ENCODE peak calls at places on chromosomes 11 and 22, in four cellular contexts. J, I, R and L are unnamed samples.

GRCh38 chr22:37018815-37019308 is 385 bp downstream of the TST start:
- DNase-seq in I (no peak), J (peak; percentile 41), R (no peak), L (peak; percentile 80)

GRCh38 chr11:125570952-125571351 is 1.7 kb downstream of the EI24 start:
- DNase-seq in I (no peak), R (no peak), J (no peak), L (no peak)

GRCh38 chr22:47050601-47051051 is 288.2 kb downstream of the TBC1D22A start:
- DNase-seq in J (no peak), R (no peak), I (no peak), L (no peak)

GRCh38 chr11:108891143-108891542 is 226.3 kb downstream of the DDX10 start:
- DNase-seq in R (no peak), J (no peak), I (no peak), L (no peak)

GRCh38 chr11:101466352-101466751 is 117.5 kb downstream of the TRPC6 start:
- DNase-seq in I (no peak), R (no peak), J (no peak), L (no peak)

GRCh38 chr11:134559617-134559992 is 147.6 kb upstream of the B3GAT1 start:
- DNase-seq in I (no peak), J (no peak), R (no peak), L (no peak)

GRCh38 chr11:76599041-76600013 is 71.2 kb downstream of the LRRC32 start:
- DNase-seq in I (no peak), J (no peak), R (no peak), L (peak; percentile 42)

GRCh38 chr11:112318193-112318592 is 57.5 kb upstream of the PLET1 start:
- DNase-seq in I (no peak), R (no peak), J (no peak), L (no peak)

GRCh38 chr11:125933030-125933813 is 12.6 kb upstream of the VSIG10L2 start:
- DNase-seq in J (no peak), R (no peak), I (no peak), L (no peak)

GRCh38 chr11:120536091-120536796 is 24.7 kb downstream of the GRIK4 start:
- DNase-seq in R (no peak), J (no peak), I (no peak), L (no peak)

GRCh38 chr22:23268139-23268712 is 87.9 kb downstream of the BCR start:
- DNase-seq in I (no peak), R (no peak), J (no peak), L (no peak)

GRCh38 chr11:61511383-61511782 is 2.8 kb downstream of the LRRC10B start:
- DNase-seq in I (no peak), R (no peak), J (no peak), L (no peak)

GRCh38 chr11:93198221-93198650 is 445 bp upstream of the SLC36A4 start:
- DNase-seq in R (no peak), I (no peak), J (no peak), L (no peak)

GRCh38 chr11:63767415-63768231 is 952 bp downstream of the ZFTA start:
- DNase-seq in J (peak; percentile 63), I (no peak), R (peak; percentile 44), L (peak; percentile 73)

GRCh38 chr11:70415176-70415575 is 16.8 kb downstream of the CTTN start:
- DNase-seq in I (no peak), R (no peak), J (no peak), L (no peak)

GRCh38 chr22:45846952-45847351 is 130.0 kb downstream of the WNT7B start:
- DNase-seq in I (no peak), R (no peak), J (no peak), L (no peak)